ENCODE peak calls at places on chromosomes 3 and 15, in nine cellular contexts. K is adrenal gland, O is Calu3, Q is lower lobe of right lung, X is tibial nerve, C is mesothelial cell of epicardium, S is natural killer cell, P is psoas muscle, E is GM13976. I is an unnamed sample.

GRCh38 chr3:164375538-164375937 is 702.8 kb downstream of the SI start:
- DNase-seq in K (no peak), O (no peak), Q (no peak), X (no peak), C (no peak), S (no peak), P (no peak), E (no peak), I (no peak)

GRCh38 chr3:173025941-173026340 is 115.1 kb downstream of the SPATA16 start:
- DNase-seq in K (no peak), O (no peak), Q (no peak), X (no peak), C (no peak), S (no peak), P (no peak), E (no peak), I (no peak)

GRCh38 chr3:113533534-113533892 is 1.2 kb downstream of the SIDT1 start:
- DNase-seq in K (no peak), O (no peak), Q (no peak), X (no peak), C (no peak), S (peak), P (no peak), E (peak), I (no peak)

GRCh38 chr3:45988100-45988761 is 7.4 kb downstream of the FYCO1 start:
- DNase-seq in K (no peak), O (no peak), Q (no peak), X (no peak), C (no peak), S (no peak), P (peak), E (no peak), I (no peak)

GRCh38 chr3:16369885-16370284 is 104.9 kb downstream of the OXNAD1 start:
- DNase-seq in K (no peak), O (no peak), Q (no peak), X (no peak), C (no peak), S (no peak), P (no peak), E (no peak), I (no peak)

GRCh38 chr15:95988574-95988887 is 342.0 kb upstream of the NR2F2 start:
- DNase-seq in K (peak), O (no peak), Q (no peak), X (no peak), C (no peak), S (no peak), P (no peak), E (no peak), I (no peak)

GRCh38 chr3:136751259-136752045 is 726 bp downstream of the STAG1 start:
- DNase-seq in K (peak), O (peak), Q (peak), X (peak), C (peak), S (peak), P (peak), E (peak), I (peak)

GRCh38 chr3:157174265-157174615 is 14.3 kb upstream of the CCNL1 start:
- DNase-seq in K (no peak), O (peak), Q (peak), X (no peak), C (no peak), S (no peak), P (no peak), E (peak), I (no peak)

GRCh38 chr3:54157860-54158259 is 35.5 kb downstream of the CACNA2D3 start:
- DNase-seq in K (no peak), O (no peak), Q (no peak), X (no peak), C (no peak), S (no peak), P (no peak), E (no peak), I (no peak)

GRCh38 chr3:197297020-197297419 is 1.4 kb downstream of the DLG1 start:
- DNase-seq in K (no peak), O (no peak), Q (no peak), X (no peak), C (no peak), S (no peak), P (no peak), E (no peak), I (no peak)

GRCh38 chr3:188003188-188004171 is 150.5 kb upstream of the LPP start:
- DNase-seq in K (no peak), O (peak), Q (no peak), X (no peak), C (no peak), S (no peak), P (no peak), E (no peak), I (no peak)

GRCh38 chr15:88385078-88385700 is 82.0 kb downstream of the MRPL46 start:
- DNase-seq in K (no peak), O (no peak), Q (no peak), X (no peak), C (no peak), S (no peak), P (no peak), E (no peak), I (no peak)

GRCh38 chr15:99445272-99445850 is 120.4 kb upstream of the MEF2A start:
- DNase-seq in K (no peak), O (no peak), Q (no peak), X (peak), C (no peak), S (no peak), P (no peak), E (peak), I (no peak)

GRCh38 chr3:101009386-101009785 is 16.2 kb upstream of the ABI3BP start:
- DNase-seq in K (no peak), O (no peak), Q (no peak), X (no peak), C (no peak), S (no peak), P (no peak), E (no peak), I (no peak)

GRCh38 chr3:147213633-147214032 is 192.7 kb downstream of the ZIC4 start:
- DNase-seq in K (no peak), O (no peak), Q (no peak), X (no peak), C (no peak), S (no peak), P (no peak), E (no peak), I (no peak)

GRCh38 chr15:98858610-98859023 is 149.0 kb downstream of the PGPEP1L start:
- DNase-seq in K (no peak), O (no peak), Q (no peak), X (no peak), C (no peak), S (no peak), P (no peak), E (no peak), I (no peak)

GRCh38 chr3:40387001-40387894 is at the start of gene ENTPD3:
- DNase-seq in K (no peak), O (peak), Q (peak), X (no peak), C (no peak), S (no peak), P (no peak), E (peak), I (no peak)

GRCh38 chr15:53588773-53589172 is 170.7 kb downstream of the WDR72 start:
- DNase-seq in K (no peak), O (no peak), Q (no peak), X (no peak), C (no peak), S (no peak), P (no peak), E (no peak), I (no peak)

GRCh38 chr3:190972840-190973270 is 110.4 kb upstream of the GMNC start:
- DNase-seq in K (no peak), O (no peak), Q (no peak), X (no peak), C (no peak), S (no peak), P (no peak), E (no peak), I (no peak)

GRCh38 chr3:38396861-38397260 is 50.3 kb downstream of the XYLB start:
- DNase-seq in K (no peak), O (no peak), Q (no peak), X (no peak), C (no peak), S (no peak), P (no peak), E (no peak), I (no peak)

GRCh38 chr3:55362206-55362960 is 124.7 kb downstream of the WNT5A start:
- DNase-seq in K (no peak), O (no peak), Q (no peak), X (no peak), C (no peak), S (no peak), P (no peak), E (no peak), I (no peak)

GRCh38 chr15:70563561-70564095 is 199.7 kb downstream of the UACA start:
- DNase-seq in K (no peak), O (no peak), Q (no peak), X (no peak), C (no peak), S (no peak), P (no peak), E (no peak), I (no peak)

GRCh38 chr3:155393316-155393715 is 99.8 kb upstream of the STRIT1 start:
- DNase-seq in K (no peak), O (no peak), Q (no peak), X (no peak), C (no peak), S (no peak), P (no peak), E (no peak), I (no peak)

GRCh38 chr3:31446411-31446810 is 86.3 kb upstream of the STT3B start:
- DNase-seq in K (no peak), O (no peak), Q (no peak), X (no peak), C (no peak), S (no peak), P (no peak), E (no peak), I (no peak)

GRCh38 chr3:14142567-14143270 is 17.9 kb downstream of the TMEM43 start:
- DNase-seq in K (no peak), O (no peak), Q (no peak), X (no peak), C (no peak), S (peak), P (no peak), E (no peak), I (no peak)

GRCh38 chr3:119497824-119498187 is 541 bp upstream of the TIMMDC1 start:
- DNase-seq in K (peak), O (no peak), Q (no peak), X (no peak), C (no peak), S (no peak), P (no peak), E (no peak), I (no peak)

GRCh38 chr15:77966540-77967290 is 110.8 kb downstream of the TBC1D2B start:
- DNase-seq in K (no peak), O (peak), Q (no peak), X (no peak), C (no peak), S (no peak), P (no peak), E (peak), I (no peak)

GRCh38 chr3:136444581-136444980 is 194.4 kb downstream of the PCCB start:
- DNase-seq in K (no peak), O (no peak), Q (no peak), X (no peak), C (no peak), S (no peak), P (no peak), E (no peak), I (no peak)

GRCh38 chr3:37763338-37763737 is 98.3 kb upstream of the CTDSPL start:
- DNase-seq in K (no peak), O (no peak), Q (no peak), X (no peak), C (no peak), S (no peak), P (no peak), E (no peak), I (no peak)

GRCh38 chr3:113110263-113110662 is 101.1 kb upstream of the BOC start:
- DNase-seq in K (no peak), O (peak), Q (no peak), X (no peak), C (no peak), S (no peak), P (no peak), E (no peak), I (no peak)

GRCh38 chr3:65604863-65605526 is 433.7 kb downstream of the MAGI1 start:
- DNase-seq in K (no peak), O (no peak), Q (no peak), X (no peak), C (no peak), S (no peak), P (no peak), E (no peak), I (no peak)

GRCh38 chr3:38738630-38739395 is 77.2 kb downstream of the SCN10A start:
- DNase-seq in K (peak), O (peak), Q (no peak), X (no peak), C (no peak), S (no peak), P (no peak), E (peak), I (no peak)

GRCh38 chr15:89835190-89835564 is 20.5 kb upstream of the ANPEP start:
- DNase-seq in K (no peak), O (no peak), Q (no peak), X (no peak), C (no peak), S (no peak), P (no peak), E (no peak), I (no peak)

GRCh38 chr15:25182098-25182478 is 227.3 kb downstream of the SNRPN start:
- DNase-seq in K (peak), O (no peak), Q (peak), X (no peak), C (peak), S (no peak), P (peak), E (no peak), I (no peak)

GRCh38 chr3:141414800-141415462 is 46.6 kb downstream of the ZBTB38 start:
- DNase-seq in K (no peak), O (no peak), Q (no peak), X (no peak), C (no peak), S (no peak), P (no peak), E (no peak), I (no peak)

GRCh38 chr3:12584091-12584490 is 27.2 kb downstream of the MKRN2 start:
- DNase-seq in K (no peak), O (no peak), Q (no peak), X (no peak), C (no peak), S (no peak), P (no peak), E (no peak), I (no peak)

GRCh38 chr3:187628169-187628568 is 42.0 kb downstream of the SST start:
- DNase-seq in K (no peak), O (no peak), Q (no peak), X (no peak), C (no peak), S (no peak), P (no peak), E (no peak), I (no peak)

GRCh38 chr15:68814596-68814995 is 6.1 kb downstream of the ANP32A start:
- DNase-seq in K (no peak), O (no peak), Q (no peak), X (no peak), C (no peak), S (no peak), P (no peak), E (no peak), I (no peak)

GRCh38 chr3:69323941-69324340 is 61.9 kb downstream of the FRMD4B start:
- DNase-seq in K (no peak), O (no peak), Q (no peak), X (no peak), C (no peak), S (no peak), P (no peak), E (no peak), I (no peak)

GRCh38 chr3:69322110-69322509 is 63.8 kb downstream of the FRMD4B start:
- DNase-seq in K (no peak), O (no peak), Q (no peak), X (no peak), C (no peak), S (no peak), P (no peak), E (no peak), I (no peak)

GRCh38 chr3:69325151-69325550 is 60.7 kb downstream of the FRMD4B start:
- DNase-seq in K (no peak), O (no peak), Q (no peak), X (no peak), C (no peak), S (no peak), P (no peak), E (no peak), I (no peak)

GRCh38 chr3:69326821-69327433 is 59.0 kb downstream of the FRMD4B start:
- DNase-seq in K (no peak), O (no peak), Q (no peak), X (no peak), C (no peak), S (no peak), P (no peak), E (peak), I (no peak)

DNA sequence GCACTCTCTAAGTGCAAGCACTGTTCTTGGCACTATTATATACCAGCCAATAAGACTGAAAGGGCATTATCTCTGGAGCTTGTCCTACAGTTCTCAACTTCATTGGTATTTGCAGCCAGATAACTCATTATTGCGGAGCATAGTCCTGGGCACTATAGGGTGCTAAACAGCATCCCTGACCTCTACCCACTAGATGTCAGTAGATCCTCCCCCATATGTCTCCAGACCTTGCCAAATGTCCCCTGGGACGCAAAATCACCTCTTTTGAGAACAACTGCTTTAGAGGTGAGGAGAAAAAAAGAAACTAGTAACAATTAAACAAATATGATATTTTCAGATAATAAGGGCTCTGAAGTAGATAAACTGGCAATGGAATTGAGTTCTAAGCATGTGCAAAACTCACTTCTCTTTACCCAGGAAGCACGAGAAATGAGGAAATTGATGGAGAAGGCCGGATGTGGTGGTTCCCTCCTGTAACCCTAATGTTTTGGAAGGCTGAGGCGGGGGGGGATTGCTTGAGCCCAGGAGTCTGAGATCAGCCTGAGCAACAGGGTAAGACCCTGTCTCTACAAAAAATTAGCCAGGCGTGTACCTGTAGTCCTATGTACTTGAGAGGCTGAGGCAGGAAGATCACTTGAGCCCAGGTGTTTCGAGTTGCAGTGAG is 61.4 kb downstream of the FRMD4B start:
- DNase-seq in K (no peak), O (no peak), Q (no peak), X (no peak), C (no peak), S (no peak), P (no peak), E (no peak), I (no peak)
- TF ChIP-seq CTCF in K (no peak), O (no peak), Q (peak), X (no peak), C (no peak), S (peak), P (peak), E (peak), I (no peak)

GRCh38 chr3:63386568-63386967 is 108.5 kb downstream of the SYNPR start:
- DNase-seq in K (no peak), O (no peak), Q (no peak), X (no peak), C (no peak), S (no peak), P (no peak), E (no peak), I (no peak)

GRCh38 chr3:63387568-63387967 is 109.5 kb downstream of the SYNPR start:
- DNase-seq in K (no peak), O (no peak), Q (no peak), X (no peak), C (no peak), S (no peak), P (no peak), E (no peak), I (no peak)

GRCh38 chr3:63384382-63384781 is 106.3 kb downstream of the SYNPR start:
- DNase-seq in K (no peak), O (no peak), Q (no peak), X (no peak), C (no peak), S (no peak), P (no peak), E (no peak), I (no peak)

GRCh38 chr3:63383040-63383439 is 104.9 kb downstream of the SYNPR start:
- DNase-seq in K (no peak), O (no peak), Q (no peak), X (no peak), C (no peak), S (no peak), P (no peak), E (no peak), I (no peak)

GRCh38 chr3:63385629-63386028 is 107.5 kb downstream of the SYNPR start:
- DNase-seq in K (no peak), O (no peak), Q (no peak), X (no peak), C (no peak), S (no peak), P (no peak), E (no peak), I (no peak)
- TF ChIP-seq CTCF in K (no peak), O (no peak), Q (no peak), X (no peak), C (no peak), S (no peak), P (no peak), E (no peak), I (no peak)

GRCh38 chr3:195005759-195006555 is 265.0 kb downstream of the XXYLT1 start:
- DNase-seq in K (no peak), O (no peak), Q (no peak), X (no peak), C (no peak), S (no peak), P (no peak), E (no peak), I (no peak)

GRCh38 chr3:195003893-195004289 is 267.1 kb downstream of the XXYLT1 start:
- DNase-seq in K (no peak), O (no peak), Q (no peak), X (no peak), C (no peak), S (no peak), P (no peak), E (no peak), I (no peak)

GRCh38 chr3:195007151-195007550 is 263.8 kb downstream of the XXYLT1 start:
- DNase-seq in K (no peak), O (no peak), Q (no peak), X (no peak), C (no peak), S (no peak), P (no peak), E (no peak), I (no peak)

GRCh38 chr3:195004512-195005250 is 266.3 kb downstream of the XXYLT1 start:
- DNase-seq in K (no peak), O (no peak), Q (no peak), X (no peak), C (no peak), S (no peak), P (no peak), E (no peak), I (no peak)

GRCh38 chr3:195005251-195005620 is 265.7 kb downstream of the XXYLT1 start:
- DNase-seq in K (no peak), O (no peak), Q (no peak), X (no peak), C (no peak), S (no peak), P (no peak), E (no peak), I (no peak)
- TF ChIP-seq CTCF in K (no peak), O (no peak), Q (no peak), X (no peak), C (no peak), S (no peak), P (no peak), E (no peak), I (no peak)

GRCh38 chr15:80747317-80748053 is 31.7 kb upstream of the CEMIP start:
- DNase-seq in K (no peak), O (no peak), Q (no peak), X (no peak), C (no peak), S (no peak), P (no peak), E (no peak), I (no peak)
- TF ChIP-seq CTCF in K (no peak), O (no peak), Q (no peak), X (no peak), C (no peak), S (no peak), P (no peak), E (no peak), I (no peak)